ENCODE peak calls at places on chromosome 12, in nine cellular contexts. Z is DND-41; J is stimulated activated CD8-positive, alpha-beta memory T cell treated with anti-CD3 and anti-CD28 coated beads, Interleukin-4, amount 100 ng/mL, for 24 hours; V is progenitor cell of endocrine pancreas; T is NCI-H774; L is activated CD8-positive, alpha-beta memory T cell treated with anti-CD3 and anti-CD28 coated beads, Interleukin-2, amount 50 U/mL, for 4 hours; H is stimulated activated CD4-positive, alpha-beta T cell treated with anti-CD3 and anti-CD28 coated beads, TNF-alpha, amount 100 ng/mL, for 4 hours; Q is anterior cingulate cortex; N is adrenal gland. E is an unnamed sample.

GRCh38 chr12:7857916-7858315 is 14.8 kb downstream of the SLC2A14 start:
- DNase-seq in T (no peak), N (no peak), Z (no peak), Q (no peak), J (no peak), H (no peak), L (no peak), V (no peak), E (no peak)

GRCh38 chr12:55188974-55189556 is 31.8 kb upstream of the OR10A7 start:
- DNase-seq in H (no peak), N (no peak), V (peak; percentile 37), Z (peak; percentile 59), J (no peak), L (no peak), T (peak; percentile 73), Q (peak; percentile 6), E (peak; percentile 50)

GRCh38 chr12:1197264-1198018 is 206.4 kb downstream of the ERC1 start:
- DNase-seq in J (no peak), L (no peak), N (no peak), V (no peak), T (no peak), H (no peak), Z (no peak), Q (no peak), E (no peak)

GRCh38 chr12:88870000-88870737 is 289.9 kb upstream of the KITLG start:
- DNase-seq in V (no peak), Q (no peak), T (no peak), L (no peak), Z (no peak), N (no peak), H (no peak), J (no peak), E (no peak)

GRCh38 chr12:69732088-69732487 is 6.6 kb upstream of the RAB3IP start:
- DNase-seq in N (no peak), T (no peak), Z (no peak), V (no peak), H (no peak), L (no peak), Q (no peak), J (no peak), E (no peak)

GRCh38 chr12:1605129-1606020 is 11.0 kb upstream of the FBXL14 start:
- DNase-seq in L (peak; percentile 49), Q (peak; percentile 41), V (peak; percentile 59), Z (peak; percentile 58), T (peak; percentile 57), N (peak; percentile 92), J (no peak), H (no peak), E (peak; percentile 77)

GRCh38 chr12:91877461-91878230 is 268.0 kb downstream of the BTG1 start:
- DNase-seq in N (no peak), Q (no peak), L (peak; percentile 54), V (no peak), Z (no peak), H (no peak), J (no peak), T (no peak), E (no peak)

GRCh38 chr12:80176706-80177105 is 77.4 kb downstream of the OTOGL start:
- DNase-seq in T (no peak), Z (no peak), L (no peak), H (no peak), Q (no peak), J (no peak), V (no peak), N (no peak), E (no peak)

GRCh38 chr12:26906704-26907103 is 31.1 kb downstream of the INTS13 start:
- DNase-seq in N (no peak), V (no peak), H (no peak), Q (no peak), T (no peak), Z (peak; percentile 63), J (no peak), L (no peak), E (no peak)

GRCh38 chr12:107929436-107929835 is 154.9 kb downstream of the ASCL4 start:
- DNase-seq in V (no peak), N (peak; percentile 61), L (no peak), H (no peak), J (no peak), Q (no peak), T (peak; percentile 40), Z (no peak), E (no peak)

GRCh38 chr12:42932937-42933336 is 343.4 kb upstream of the PRICKLE1 start:
- DNase-seq in N (no peak), Z (no peak), Q (peak; percentile 9), V (no peak), H (no peak), J (no peak), T (no peak), L (no peak), E (no peak)

GRCh38 chr12:11724888-11725310 is 75.4 kb downstream of the ETV6 start:
- DNase-seq in H (no peak), T (no peak), N (no peak), J (no peak), V (no peak), L (no peak), Z (no peak), Q (no peak), E (no peak)

GRCh38 chr12:107685360-107686248 is at the start of gene PWP1:
- DNase-seq in T (peak; percentile 97), Z (peak; percentile 94), Q (peak; percentile 86), L (peak; percentile 95), J (peak; percentile 91), N (peak; percentile 98), V (peak; percentile 92), H (peak; percentile 89), E (peak; percentile 94)

GRCh38 chr12:120971299-120972180 is 6.8 kb upstream of the HNF1A start:
- DNase-seq in N (peak; percentile 65), T (peak; percentile 35), H (no peak), L (no peak), Q (peak; percentile 14), Z (peak; percentile 52), J (no peak), V (no peak), E (no peak)

GRCh38 chr12:79415754-79416435 is 274.9 kb downstream of the PAWR start:
- DNase-seq in J (no peak), N (no peak), Z (no peak), V (no peak), Q (no peak), H (no peak), L (no peak), T (no peak), E (no peak)

GRCh38 chr12:48671231-48671856 is 10.7 kb downstream of the KANSL2 start:
- DNase-seq in L (no peak), Z (no peak), V (no peak), H (no peak), T (no peak), N (no peak), Q (no peak), J (no peak), E (no peak)

GRCh38 chr12:5908251-5908650 is 36.8 kb downstream of the ANO2 start:
- DNase-seq in V (no peak), Z (no peak), T (no peak), H (no peak), N (no peak), L (no peak), J (no peak), Q (no peak), E (peak; percentile 17)

GRCh38 chr12:6902448-6902847 is 2.2 kb upstream of the LRRC23 start:
- DNase-seq in V (no peak), Q (no peak), Z (no peak), J (no peak), H (no peak), T (no peak), L (no peak), N (no peak), E (no peak)

GRCh38 chr12:87117516-87117915 is 861.3 kb upstream of the MGAT4C start:
- DNase-seq in H (no peak), V (no peak), N (no peak), Z (no peak), L (no peak), T (no peak), Q (no peak), J (no peak), E (no peak)

E was measured in SJSA1.